ENCODE peak calls at places on chromosomes 7 and 10, in seven cellular contexts. C is T-cell; U is nucleus accumbens; I is NCI-H1436; E is activated CD4-positive, alpha-beta T cell treated with anti-CD3 and anti-CD28 coated beads for 36 hours; J is ELR; R is tibial nerve. Y is an unnamed sample.

GRCh38 chr10:32893431-32893830 is 64.6 kb downstream of the ITGB1 start:
- DNase-seq in C (no peak), U (no peak), I (no peak), E (no peak), J (peak), R (no peak), Y (peak)

GRCh38 chr7:149824301-149824741 is 13.9 kb upstream of the ZNF862 start:
- DNase-seq in C (no peak), U (no peak), I (no peak), E (no peak), J (no peak), R (no peak), Y (no peak)

GRCh38 chr7:133698127-133698526 is 429.0 kb upstream of the LRGUK start:
- DNase-seq in C (no peak), U (no peak), I (no peak), E (no peak), J (peak), R (no peak), Y (no peak)

GRCh38 chr10:130363051-130363450 is 226.9 kb downstream of the GLRX3 start:
- DNase-seq in C (no peak), U (no peak), I (no peak), E (no peak), J (no peak), R (no peak), Y (no peak)

GRCh38 chr10:32846974-32847373 is 111.1 kb downstream of the ITGB1 start:
- DNase-seq in C (no peak), U (no peak), I (no peak), E (no peak), J (no peak), R (no peak), Y (no peak)

GRCh38 chr10:97426776-97427570 is 982 bp downstream of the PGAM1 start:
- DNase-seq in C (no peak), U (no peak), I (peak), E (peak), J (peak), R (no peak), Y (no peak)

GRCh38 chr7:77791956-77792355 is 6.3 kb downstream of the TMEM60 start:
- DNase-seq in C (no peak), U (no peak), I (no peak), E (no peak), J (no peak), R (no peak), Y (no peak)

GRCh38 chr10:127715782-127716378 is 21.1 kb upstream of the FOXI2 start:
- DNase-seq in C (no peak), U (no peak), I (peak), E (no peak), J (peak), R (no peak), Y (no peak)

GRCh38 chr10:75841266-75841665 is 409.8 kb downstream of the LRMDA start:
- DNase-seq in C (no peak), U (no peak), I (no peak), E (no peak), J (no peak), R (no peak), Y (no peak)

GRCh38 chr7:151384352-151384697 is 25.5 kb downstream of the WDR86 start:
- DNase-seq in C (no peak), U (no peak), I (no peak), E (no peak), J (no peak), R (no peak), Y (no peak)

GRCh38 chr7:41504581-41504980 is 198.3 kb downstream of the INHBA start:
- DNase-seq in C (no peak), U (no peak), I (no peak), E (no peak), J (no peak), R (no peak), Y (no peak)

GRCh38 chr7:157501576-157501975 is 164.8 kb downstream of the DNAJB6 start:
- DNase-seq in C (no peak), U (no peak), I (no peak), E (peak), J (no peak), R (no peak), Y (no peak)

GRCh38 chr7:7799138-7799537 is 80.7 kb upstream of the RPA3 start:
- DNase-seq in C (no peak), U (no peak), I (peak), E (no peak), J (peak), R (no peak), Y (no peak)

GRCh38 chr7:158861936-158862704 is 5.8 kb downstream of the DYNC2I1 start:
- DNase-seq in C (no peak), U (no peak), I (no peak), E (no peak), J (no peak), R (no peak), Y (no peak)

GRCh38 chr10:30583778-30584415 is 45.7 kb downstream of the LYZL2 start:
- DNase-seq in C (no peak), U (no peak), I (no peak), E (peak), J (peak), R (peak), Y (no peak)

GRCh38 chr7:67738958-67739357 is 742.3 kb downstream of the TYW1 start:
- DNase-seq in C (no peak), U (no peak), I (no peak), E (no peak), J (no peak), R (peak), Y (no peak)

GRCh38 chr10:32050145-32050544 is 6.1 kb downstream of the KIF5B start:
- DNase-seq in C (no peak), U (no peak), I (no peak), E (no peak), J (no peak), R (no peak), Y (no peak)

GRCh38 chr7:21965318-21965717 is 19.6 kb upstream of the CDCA7L start:
- DNase-seq in C (no peak), U (no peak), I (no peak), E (no peak), J (no peak), R (no peak), Y (no peak)

GRCh38 chr7:100629117-100629711 is 12.1 kb downstream of the TFR2 start:
- DNase-seq in C (no peak), U (no peak), I (no peak), E (peak), J (peak), R (no peak), Y (peak)

GRCh38 chr10:71945819-71946474 is 18.2 kb upstream of the CHST3 start:
- DNase-seq in C (no peak), U (no peak), I (no peak), E (no peak), J (no peak), R (no peak), Y (no peak)

GRCh38 chr7:137434530-137434929 is 91.0 kb upstream of the PTN start:
- DNase-seq in C (no peak), U (no peak), I (no peak), E (no peak), J (no peak), R (no peak), Y (no peak)

GRCh38 chr10:118781536-118781935 is 26.8 kb upstream of the CACUL1 start:
- DNase-seq in C (no peak), U (no peak), I (no peak), E (no peak), J (no peak), R (no peak), Y (no peak)

GRCh38 chr7:90579181-90579688 is 16.9 kb upstream of the CDK14 start:
- DNase-seq in C (no peak), U (no peak), I (no peak), E (no peak), J (peak), R (no peak), Y (no peak)

GRCh38 chr7:99260395-99260794 is 12.2 kb upstream of the MYH16 start:
- DNase-seq in C (no peak), U (no peak), I (no peak), E (no peak), J (no peak), R (no peak), Y (no peak)

GRCh38 chr7:137445268-137445667 is 101.7 kb upstream of the PTN start:
- DNase-seq in C (no peak), U (no peak), I (no peak), E (no peak), J (no peak), R (no peak), Y (no peak)

GRCh38 chr7:154503962-154504550 is 451.9 kb downstream of the DPP6 start:
- DNase-seq in C (no peak), U (no peak), I (peak), E (no peak), J (peak), R (no peak), Y (no peak)

GRCh38 chr7:99036531-99037175 is 107.3 kb downstream of the SMURF1 start:
- DNase-seq in C (no peak), U (peak), I (no peak), E (peak), J (peak), R (peak), Y (peak)

GRCh38 chr10:111082102-111082975 is 5.5 kb downstream of the ADRA2A start:
- DNase-seq in C (no peak), U (no peak), I (no peak), E (no peak), J (no peak), R (no peak), Y (no peak)

GRCh38 chr10:71889388-71889987 is 38.4 kb upstream of the PSAP start:
- DNase-seq in C (no peak), U (no peak), I (no peak), E (no peak), J (no peak), R (no peak), Y (no peak)

GRCh38 chr10:127034790-127035189 is 129.6 kb downstream of the DOCK1 start:
- DNase-seq in C (no peak), U (no peak), I (no peak), E (no peak), J (no peak), R (no peak), Y (no peak)